ENCODE peak calls at places on chromosomes 13 and 19, in ten cellular contexts. One of them, this sample, is unnamed.

GRCh38 chr13:75226755-75227435 is 255.1 kb downstream of the TBC1D4 start:
- DNase-seq in activated B cell treated with CpG ODN at 0.5 μM for 24 hours: no peak
- DNase-seq in WTC11: no peak
- DNase-seq in epithelial cell of esophagus: peak
- DNase-seq in GM12864: no peak
- DNase-seq in activated CD8-positive, alpha-beta T cell treated with anti-CD3 and anti-CD28 coated beads for 36 hours: peak
- DNase-seq in AG09309: peak
- DNase-seq in heart left ventricle: no peak
- DNase-seq in HCT116: no peak
- DNase-seq in endothelial cell: no peak
- DNase-seq in this sample: no peak

GRCh38 chr19:2391118-2391725 is 31.2 kb downstream of the TMPRSS9 start:
- DNase-seq in activated B cell treated with CpG ODN at 0.5 μM for 24 hours: no peak
- DNase-seq in WTC11: no peak
- DNase-seq in epithelial cell of esophagus: peak
- DNase-seq in GM12864: peak
- DNase-seq in activated CD8-positive, alpha-beta T cell treated with anti-CD3 and anti-CD28 coated beads for 36 hours: peak
- DNase-seq in AG09309: no peak
- DNase-seq in heart left ventricle: peak
- DNase-seq in HCT116: peak
- DNase-seq in endothelial cell: peak
- DNase-seq in this sample: no peak

GRCh38 chr13:20721454-20722357 is 18.2 kb downstream of the IL17D start:
- DNase-seq in activated B cell treated with CpG ODN at 0.5 μM for 24 hours: no peak
- DNase-seq in WTC11: peak
- DNase-seq in epithelial cell of esophagus: peak
- DNase-seq in GM12864: no peak
- DNase-seq in activated CD8-positive, alpha-beta T cell treated with anti-CD3 and anti-CD28 coated beads for 36 hours: peak
- DNase-seq in AG09309: no peak
- DNase-seq in heart left ventricle: no peak
- DNase-seq in HCT116: no peak
- DNase-seq in endothelial cell: peak
- DNase-seq in this sample: peak

GRCh38 chr13:113023694-113024430 is 54.8 kb downstream of the MCF2L start:
- DNase-seq in activated B cell treated with CpG ODN at 0.5 μM for 24 hours: no peak
- DNase-seq in WTC11: no peak
- DNase-seq in epithelial cell of esophagus: no peak
- DNase-seq in GM12864: no peak
- DNase-seq in activated CD8-positive, alpha-beta T cell treated with anti-CD3 and anti-CD28 coated beads for 36 hours: no peak
- DNase-seq in AG09309: no peak
- DNase-seq in heart left ventricle: no peak
- DNase-seq in HCT116: no peak
- DNase-seq in endothelial cell: no peak
- DNase-seq in this sample: no peak

GRCh38 chr13:102680842-102681725 is 13.8 kb downstream of the METTL21C start:
- DNase-seq in activated B cell treated with CpG ODN at 0.5 μM for 24 hours: no peak
- DNase-seq in WTC11: no peak
- DNase-seq in epithelial cell of esophagus: no peak
- DNase-seq in GM12864: no peak
- DNase-seq in activated CD8-positive, alpha-beta T cell treated with anti-CD3 and anti-CD28 coated beads for 36 hours: no peak
- DNase-seq in AG09309: no peak
- DNase-seq in heart left ventricle: no peak
- DNase-seq in HCT116: no peak
- DNase-seq in endothelial cell: no peak
- DNase-seq in this sample: no peak

GRCh38 chr13:83618966-83619365 is 263.3 kb downstream of the SLITRK1 start:
- DNase-seq in activated B cell treated with CpG ODN at 0.5 μM for 24 hours: no peak
- DNase-seq in WTC11: no peak
- DNase-seq in epithelial cell of esophagus: peak
- DNase-seq in GM12864: no peak
- DNase-seq in activated CD8-positive, alpha-beta T cell treated with anti-CD3 and anti-CD28 coated beads for 36 hours: no peak
- DNase-seq in AG09309: peak
- DNase-seq in heart left ventricle: no peak
- DNase-seq in HCT116: peak
- DNase-seq in endothelial cell: no peak
- DNase-seq in this sample: no peak

GRCh38 chr13:25901460-25902376 is 150.1 kb downstream of the SHISA2 start:
- DNase-seq in activated B cell treated with CpG ODN at 0.5 μM for 24 hours: no peak
- DNase-seq in WTC11: no peak
- DNase-seq in epithelial cell of esophagus: peak
- DNase-seq in GM12864: peak
- DNase-seq in activated CD8-positive, alpha-beta T cell treated with anti-CD3 and anti-CD28 coated beads for 36 hours: peak
- DNase-seq in AG09309: no peak
- DNase-seq in heart left ventricle: no peak
- DNase-seq in HCT116: no peak
- DNase-seq in endothelial cell: no peak
- DNase-seq in this sample: no peak

GRCh38 chr19:38669532-38669931 is 22.1 kb downstream of the ACTN4 start:
- DNase-seq in activated B cell treated with CpG ODN at 0.5 μM for 24 hours: no peak
- DNase-seq in WTC11: no peak
- DNase-seq in epithelial cell of esophagus: no peak
- DNase-seq in GM12864: no peak
- DNase-seq in activated CD8-positive, alpha-beta T cell treated with anti-CD3 and anti-CD28 coated beads for 36 hours: peak
- DNase-seq in AG09309: no peak
- DNase-seq in heart left ventricle: no peak
- DNase-seq in HCT116: no peak
- DNase-seq in endothelial cell: no peak
- DNase-seq in this sample: no peak

GRCh38 chr13:33260168-33261098 is 25.1 kb downstream of the STARD13 start:
- DNase-seq in activated B cell treated with CpG ODN at 0.5 μM for 24 hours: no peak
- DNase-seq in WTC11: no peak
- DNase-seq in epithelial cell of esophagus: no peak
- DNase-seq in GM12864: no peak
- DNase-seq in activated CD8-positive, alpha-beta T cell treated with anti-CD3 and anti-CD28 coated beads for 36 hours: no peak
- DNase-seq in AG09309: no peak
- DNase-seq in heart left ventricle: no peak
- DNase-seq in HCT116: peak
- DNase-seq in endothelial cell: no peak
- DNase-seq in this sample: no peak

GRCh38 chr19:29188704-29189375 is 24.1 kb downstream of the UQCRFS1 start:
- DNase-seq in activated B cell treated with CpG ODN at 0.5 μM for 24 hours: no peak
- DNase-seq in WTC11: no peak
- DNase-seq in epithelial cell of esophagus: peak
- DNase-seq in GM12864: no peak
- DNase-seq in activated CD8-positive, alpha-beta T cell treated with anti-CD3 and anti-CD28 coated beads for 36 hours: no peak
- DNase-seq in AG09309: no peak
- DNase-seq in heart left ventricle: no peak
- DNase-seq in HCT116: no peak
- DNase-seq in endothelial cell: no peak
- DNase-seq in this sample: no peak

GRCh38 chr19:49580264-49581006 is at the start of gene NOSIP:
- DNase-seq in activated B cell treated with CpG ODN at 0.5 μM for 24 hours: peak
- DNase-seq in WTC11: peak
- DNase-seq in epithelial cell of esophagus: peak
- DNase-seq in GM12864: peak
- DNase-seq in activated CD8-positive, alpha-beta T cell treated with anti-CD3 and anti-CD28 coated beads for 36 hours: peak
- DNase-seq in AG09309: peak
- DNase-seq in heart left ventricle: peak
- DNase-seq in HCT116: peak
- DNase-seq in endothelial cell: peak
- DNase-seq in this sample: peak
- TF ChIP-seq CTCF in activated B cell treated with CpG ODN at 0.5 μM for 24 hours: no peak
- TF ChIP-seq CTCF in WTC11: no peak
- TF ChIP-seq CTCF in epithelial cell of esophagus: no peak
- TF ChIP-seq CTCF in GM12864: no peak
- TF ChIP-seq CTCF in activated CD8-positive, alpha-beta T cell treated with anti-CD3 and anti-CD28 coated beads for 36 hours: no peak
- TF ChIP-seq CTCF in AG09309: no peak
- TF ChIP-seq CTCF in heart left ventricle: no peak
- TF ChIP-seq CTCF in HCT116: no peak
- TF ChIP-seq CTCF in endothelial cell: no peak
- TF ChIP-seq CTCF in this sample: no peak

GRCh38 chr13:71624641-71625040 is 242.4 kb downstream of the DACH1 start:
- DNase-seq in activated B cell treated with CpG ODN at 0.5 μM for 24 hours: no peak
- DNase-seq in WTC11: no peak
- DNase-seq in epithelial cell of esophagus: no peak
- DNase-seq in GM12864: no peak
- DNase-seq in activated CD8-positive, alpha-beta T cell treated with anti-CD3 and anti-CD28 coated beads for 36 hours: no peak
- DNase-seq in AG09309: no peak
- DNase-seq in heart left ventricle: no peak
- DNase-seq in HCT116: no peak
- DNase-seq in endothelial cell: no peak
- DNase-seq in this sample: no peak
- TF ChIP-seq CTCF in activated B cell treated with CpG ODN at 0.5 μM for 24 hours: no peak
- TF ChIP-seq CTCF in WTC11: no peak
- TF ChIP-seq CTCF in epithelial cell of esophagus: no peak
- TF ChIP-seq CTCF in GM12864: no peak
- TF ChIP-seq CTCF in activated CD8-positive, alpha-beta T cell treated with anti-CD3 and anti-CD28 coated beads for 36 hours: no peak
- TF ChIP-seq CTCF in AG09309: no peak
- TF ChIP-seq CTCF in heart left ventricle: no peak
- TF ChIP-seq CTCF in HCT116: no peak
- TF ChIP-seq CTCF in endothelial cell: no peak
- TF ChIP-seq CTCF in this sample: no peak

DNA sequence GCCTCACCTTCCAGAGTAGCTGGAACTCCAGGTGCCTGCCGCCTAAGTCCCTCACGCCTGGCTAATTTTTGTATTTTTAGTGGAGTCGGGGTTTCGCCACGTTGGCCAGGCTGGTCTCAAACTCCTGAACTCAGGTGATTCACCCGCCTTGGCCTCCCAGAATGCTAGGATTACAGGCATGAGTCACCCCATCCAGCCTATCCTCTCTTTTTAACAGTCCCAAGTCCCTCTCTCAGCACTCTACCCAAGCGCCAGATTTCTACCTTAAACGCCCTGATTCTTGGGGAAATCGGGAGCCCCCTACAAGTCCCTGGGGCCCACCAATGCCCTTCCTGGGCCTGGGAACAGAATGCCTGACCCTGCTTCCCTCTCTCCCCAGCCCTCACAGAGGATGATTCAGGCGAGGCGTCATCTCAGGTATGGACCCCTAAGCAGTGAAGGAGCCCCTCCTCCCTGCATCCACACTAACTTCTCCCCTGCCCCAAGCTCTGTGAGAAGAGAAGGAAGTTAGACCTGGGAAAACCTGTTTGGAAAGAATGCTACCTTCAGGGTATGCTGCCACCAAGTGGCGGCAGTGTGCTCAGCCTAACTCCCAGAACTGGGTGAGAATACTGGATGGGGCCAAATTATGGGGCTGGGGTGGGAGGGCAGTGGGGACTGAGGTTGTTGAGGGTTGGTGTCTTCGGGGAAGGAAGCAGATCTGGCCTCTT is 20.8 kb upstream of the EBI3 start:
- DNase-seq in activated B cell treated with CpG ODN at 0.5 μM for 24 hours: no peak
- DNase-seq in WTC11: no peak
- DNase-seq in epithelial cell of esophagus: peak
- DNase-seq in GM12864: no peak
- DNase-seq in activated CD8-positive, alpha-beta T cell treated with anti-CD3 and anti-CD28 coated beads for 36 hours: no peak
- DNase-seq in AG09309: no peak
- DNase-seq in heart left ventricle: no peak
- DNase-seq in HCT116: peak
- DNase-seq in endothelial cell: no peak
- DNase-seq in this sample: no peak
- TF ChIP-seq CTCF in activated B cell treated with CpG ODN at 0.5 μM for 24 hours: no peak
- TF ChIP-seq CTCF in WTC11: no peak
- TF ChIP-seq CTCF in epithelial cell of esophagus: peak
- TF ChIP-seq CTCF in GM12864: peak
- TF ChIP-seq CTCF in activated CD8-positive, alpha-beta T cell treated with anti-CD3 and anti-CD28 coated beads for 36 hours: peak
- TF ChIP-seq CTCF in AG09309: peak
- TF ChIP-seq CTCF in heart left ventricle: peak
- TF ChIP-seq CTCF in HCT116: peak
- TF ChIP-seq CTCF in endothelial cell: no peak
- TF ChIP-seq CTCF in this sample: no peak

DNA sequence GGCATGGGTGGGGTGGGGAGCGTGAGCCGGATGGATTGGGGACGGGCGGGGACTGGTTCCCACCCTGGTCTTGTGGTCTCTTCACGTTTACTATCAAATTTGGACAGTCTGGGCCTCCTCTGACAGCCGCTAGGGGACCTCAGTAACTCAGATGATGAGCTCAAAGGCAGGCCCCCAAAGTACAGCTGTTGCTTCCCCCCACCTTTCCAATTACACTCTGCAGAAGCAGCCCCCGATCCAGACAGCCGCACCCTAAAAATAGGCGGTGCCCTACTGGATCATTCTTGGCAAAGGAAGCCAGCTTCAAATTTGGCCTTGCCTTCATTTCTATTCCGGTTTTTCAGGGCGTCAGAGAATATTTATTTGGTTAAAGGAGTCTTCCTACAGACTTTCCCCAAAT is 1.9 kb upstream of the FOXO1 start:
- DNase-seq in activated B cell treated with CpG ODN at 0.5 μM for 24 hours: no peak
- DNase-seq in WTC11: peak
- DNase-seq in epithelial cell of esophagus: peak
- DNase-seq in GM12864: no peak
- DNase-seq in activated CD8-positive, alpha-beta T cell treated with anti-CD3 and anti-CD28 coated beads for 36 hours: peak
- DNase-seq in AG09309: no peak
- DNase-seq in heart left ventricle: peak
- DNase-seq in HCT116: no peak
- DNase-seq in endothelial cell: peak
- DNase-seq in this sample: peak
- TF ChIP-seq CTCF in activated B cell treated with CpG ODN at 0.5 μM for 24 hours: no peak
- TF ChIP-seq CTCF in WTC11: peak
- TF ChIP-seq CTCF in epithelial cell of esophagus: peak
- TF ChIP-seq CTCF in GM12864: peak
- TF ChIP-seq CTCF in activated CD8-positive, alpha-beta T cell treated with anti-CD3 and anti-CD28 coated beads for 36 hours: peak
- TF ChIP-seq CTCF in AG09309: peak
- TF ChIP-seq CTCF in heart left ventricle: peak
- TF ChIP-seq CTCF in HCT116: peak
- TF ChIP-seq CTCF in endothelial cell: peak
- TF ChIP-seq CTCF in this sample: peak

DNA sequence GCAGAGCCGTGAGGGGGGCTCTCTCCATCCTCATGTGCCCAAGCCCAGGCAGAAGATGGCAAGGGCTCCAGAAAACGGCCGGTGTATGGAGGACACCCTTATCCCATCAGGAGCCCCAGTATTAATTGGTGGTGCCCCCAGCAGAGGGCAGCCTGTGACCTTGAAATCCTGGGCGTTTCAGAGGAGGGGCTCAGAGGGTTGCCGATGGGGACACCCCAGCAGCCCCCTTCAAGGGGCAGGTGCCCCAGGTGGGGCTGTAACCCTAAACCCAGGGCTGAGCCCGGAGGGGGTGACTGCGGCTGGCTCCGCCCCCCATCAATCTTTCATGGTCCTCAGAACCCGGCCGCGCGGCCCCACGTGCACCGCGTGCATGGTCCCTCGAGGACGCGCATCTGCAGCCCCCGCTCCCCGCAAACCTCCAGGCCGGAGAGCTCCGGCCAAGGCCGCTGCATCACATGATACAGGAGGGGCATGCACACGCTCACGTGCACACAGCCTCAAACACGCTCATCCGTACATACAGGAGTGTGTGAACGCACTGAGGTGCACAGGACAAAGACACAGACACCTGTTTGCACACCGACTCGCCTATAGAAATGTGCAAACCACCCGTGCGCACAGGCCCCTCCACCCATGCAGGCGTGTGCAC is 959 bp downstream of the RAB3A start:
- DNase-seq in activated B cell treated with CpG ODN at 0.5 μM for 24 hours: peak
- DNase-seq in WTC11: peak
- DNase-seq in epithelial cell of esophagus: no peak
- DNase-seq in GM12864: no peak
- DNase-seq in activated CD8-positive, alpha-beta T cell treated with anti-CD3 and anti-CD28 coated beads for 36 hours: peak
- DNase-seq in AG09309: no peak
- DNase-seq in heart left ventricle: no peak
- DNase-seq in HCT116: no peak
- DNase-seq in endothelial cell: peak
- DNase-seq in this sample: peak
- TF ChIP-seq CTCF in activated B cell treated with CpG ODN at 0.5 μM for 24 hours: no peak
- TF ChIP-seq CTCF in WTC11: no peak
- TF ChIP-seq CTCF in epithelial cell of esophagus: peak
- TF ChIP-seq CTCF in GM12864: peak
- TF ChIP-seq CTCF in activated CD8-positive, alpha-beta T cell treated with anti-CD3 and anti-CD28 coated beads for 36 hours: peak
- TF ChIP-seq CTCF in AG09309: peak
- TF ChIP-seq CTCF in heart left ventricle: peak
- TF ChIP-seq CTCF in HCT116: peak
- TF ChIP-seq CTCF in endothelial cell: peak
- TF ChIP-seq CTCF in this sample: no peak

GRCh38 chr19:32041681-32042292 is 303.6 kb upstream of the ZNF507 start:
- DNase-seq in activated B cell treated with CpG ODN at 0.5 μM for 24 hours: no peak
- DNase-seq in WTC11: peak
- DNase-seq in epithelial cell of esophagus: peak
- DNase-seq in GM12864: no peak
- DNase-seq in activated CD8-positive, alpha-beta T cell treated with anti-CD3 and anti-CD28 coated beads for 36 hours: peak
- DNase-seq in AG09309: no peak
- DNase-seq in heart left ventricle: peak
- DNase-seq in HCT116: no peak
- DNase-seq in endothelial cell: peak
- DNase-seq in this sample: peak
- TF ChIP-seq CTCF in activated B cell treated with CpG ODN at 0.5 μM for 24 hours: no peak
- TF ChIP-seq CTCF in WTC11: peak
- TF ChIP-seq CTCF in epithelial cell of esophagus: peak
- TF ChIP-seq CTCF in GM12864: no peak
- TF ChIP-seq CTCF in activated CD8-positive, alpha-beta T cell treated with anti-CD3 and anti-CD28 coated beads for 36 hours: peak
- TF ChIP-seq CTCF in AG09309: peak
- TF ChIP-seq CTCF in heart left ventricle: peak
- TF ChIP-seq CTCF in HCT116: peak
- TF ChIP-seq CTCF in endothelial cell: peak
- TF ChIP-seq CTCF in this sample: peak

This sample was measured in glutamatergic neuron.